ENCODE peak calls at places on chromosomes 1 and 21, in seven cellular contexts. A is A172, B is Caki2, T is MV-4-11, X is AG04450, K is fibroblast of the conjunctiva, C is left ventricle myocardium inferior. Z is an unnamed sample.

GRCh38 chr1:115679141-115679611 is 37.4 kb downstream of the VANGL1 start:
- DNase-seq in X (peak), C (peak), T (no peak), B (peak), A (peak), K (peak), Z (no peak)

GRCh38 chr1:203559523-203559922 is 65.6 kb downstream of the OPTC start:
- DNase-seq in X (no peak), A (peak), K (peak), T (no peak), C (no peak), B (no peak), Z (no peak)

GRCh38 chr1:177858222-177858894 is 111.5 kb downstream of the SEC16B start:
- DNase-seq in X (no peak), K (no peak), A (no peak), B (no peak), C (no peak), T (no peak), Z (no peak)

GRCh38 chr21:38300180-38300579 is 43.4 kb downstream of the KCNJ15 start:
- DNase-seq in K (no peak), T (no peak), C (no peak), B (no peak), X (no peak), A (no peak), Z (no peak)

GRCh38 chr1:7069888-7070287 is 284.6 kb downstream of the CAMTA1 start:
- DNase-seq in K (no peak), B (no peak), A (no peak), C (no peak), X (no peak), T (no peak), Z (no peak)

GRCh38 chr1:230123280-230124186 is 56.5 kb downstream of the GALNT2 start:
- DNase-seq in B (no peak), C (no peak), X (no peak), T (peak), K (no peak), A (peak), Z (no peak)

GRCh38 chr1:8742022-8742924 is 75.2 kb downstream of the RERE start:
- DNase-seq in X (no peak), B (no peak), K (no peak), T (no peak), C (no peak), A (no peak), Z (no peak)

GRCh38 chr1:14862114-14862513 is 263.6 kb downstream of the KAZN start:
- DNase-seq in A (no peak), B (no peak), X (no peak), T (peak), C (no peak), K (no peak), Z (no peak)

GRCh38 chr1:26043765-26044164 is 2.2 kb downstream of the SLC30A2 start:
- DNase-seq in K (no peak), C (no peak), A (no peak), X (no peak), T (no peak), B (no peak), Z (no peak)

GRCh38 chr1:25813734-25814471 is 5.9 kb upstream of the MTFR1L start:
- DNase-seq in C (no peak), A (no peak), T (no peak), X (no peak), B (no peak), K (no peak), Z (no peak)

GRCh38 chr1:42973304-42973703 is 14.6 kb upstream of the SLC2A1 start:
- DNase-seq in X (no peak), A (peak), B (peak), K (no peak), C (peak), T (no peak), Z (no peak)

Z was measured in HS-27A.